ENCODE peak calls at places on chromosome 4, in six cellular contexts. One of them, this sample, is unnamed.

GRCh38 chr4:36399762-36400353 is 118.4 kb downstream of the DTHD1 start:
- DNase-seq in HCT116: no peak
- DNase-seq in GM12878: peak; percentile 24
- DNase-seq in HepG2: peak; percentile 2
- DNase-seq in K562: no peak
- DNase-seq in H1: no peak
- DNase-seq in this sample: no peak

GRCh38 chr4:185903205-185903604 is 91.2 kb upstream of the SORBS2 start:
- DNase-seq in HCT116: no peak
- DNase-seq in GM12878: no peak
- DNase-seq in HepG2: no peak
- DNase-seq in K562: no peak
- DNase-seq in H1: no peak
- DNase-seq in this sample: no peak

GRCh38 chr4:5029447-5029846 is 10.2 kb upstream of the CYTL1 start:
- DNase-seq in HCT116: no peak
- DNase-seq in GM12878: no peak
- DNase-seq in HepG2: no peak
- DNase-seq in K562: no peak
- DNase-seq in H1: no peak
- DNase-seq in this sample: no peak

GRCh38 chr4:41146716-41147506 is 67.4 kb downstream of the APBB2 start:
- DNase-seq in HCT116: no peak
- DNase-seq in GM12878: no peak
- DNase-seq in HepG2: no peak
- DNase-seq in K562: no peak
- DNase-seq in H1: no peak
- DNase-seq in this sample: no peak

GRCh38 chr4:6695660-6696581 is 2.2 kb downstream of the S100P start:
- DNase-seq in HCT116: no peak
- DNase-seq in GM12878: no peak
- DNase-seq in HepG2: peak; percentile 96
- DNase-seq in K562: no peak
- DNase-seq in H1: no peak
- DNase-seq in this sample: no peak

GRCh38 chr4:88759039-88759631 is 61.5 kb upstream of the NAP1L5 start:
- DNase-seq in HCT116: no peak
- DNase-seq in GM12878: no peak
- DNase-seq in HepG2: peak; percentile 55
- DNase-seq in K562: peak; percentile 17
- DNase-seq in H1: no peak
- DNase-seq in this sample: peak; percentile 13

GRCh38 chr4:24763631-24764302 is 31.6 kb upstream of the SOD3 start:
- DNase-seq in HCT116: no peak
- DNase-seq in GM12878: no peak
- DNase-seq in HepG2: no peak
- DNase-seq in K562: no peak
- DNase-seq in H1: no peak
- DNase-seq in this sample: no peak

GRCh38 chr4:22237846-22238513 is 277.9 kb downstream of the ADGRA3 start:
- DNase-seq in HCT116: no peak
- DNase-seq in GM12878: no peak
- DNase-seq in HepG2: peak; percentile 54
- DNase-seq in K562: no peak
- DNase-seq in H1: no peak
- DNase-seq in this sample: no peak

GRCh38 chr4:122525865-122526264 is 69.3 kb upstream of the IL2 start:
- DNase-seq in HCT116: no peak
- DNase-seq in GM12878: no peak
- DNase-seq in HepG2: peak; percentile 43
- DNase-seq in K562: no peak
- DNase-seq in H1: no peak
- DNase-seq in this sample: no peak

GRCh38 chr4:68182382-68182820 is 52.7 kb upstream of the TMPRSS11F start:
- DNase-seq in HCT116: no peak
- DNase-seq in GM12878: no peak
- DNase-seq in HepG2: no peak
- DNase-seq in K562: no peak
- DNase-seq in H1: no peak
- DNase-seq in this sample: no peak

GRCh38 chr4:101031971-101032370 is 315.4 kb downstream of the PPP3CA start:
- DNase-seq in HCT116: no peak
- DNase-seq in GM12878: no peak
- DNase-seq in HepG2: no peak
- DNase-seq in K562: no peak
- DNase-seq in H1: peak; percentile 59
- DNase-seq in this sample: peak; percentile 46

GRCh38 chr4:17324431-17324830 is 187.5 kb downstream of the QDPR start:
- DNase-seq in HCT116: peak; percentile 29
- DNase-seq in GM12878: no peak
- DNase-seq in HepG2: peak; percentile 12
- DNase-seq in K562: peak; percentile 67
- DNase-seq in H1: no peak
- DNase-seq in this sample: peak; percentile 42

GRCh38 chr4:7710576-7711329 is 228.9 kb downstream of the AFAP1 start:
- DNase-seq in HCT116: no peak
- DNase-seq in GM12878: no peak
- DNase-seq in HepG2: no peak
- DNase-seq in K562: no peak
- DNase-seq in H1: no peak
- DNase-seq in this sample: no peak

GRCh38 chr4:118680808-118681207 is 4.4 kb upstream of the METTL14 start:
- DNase-seq in HCT116: no peak
- DNase-seq in GM12878: no peak
- DNase-seq in HepG2: no peak
- DNase-seq in K562: no peak
- DNase-seq in H1: no peak
- DNase-seq in this sample: no peak

GRCh38 chr4:140968371-140968770 is 164.9 kb downstream of the RNF150 start:
- DNase-seq in HCT116: no peak
- DNase-seq in GM12878: no peak
- DNase-seq in HepG2: no peak
- DNase-seq in K562: no peak
- DNase-seq in H1: no peak
- DNase-seq in this sample: no peak

GRCh38 chr4:151957163-151957562 is 196.4 kb upstream of the GATB start:
- DNase-seq in HCT116: no peak
- DNase-seq in GM12878: no peak
- DNase-seq in HepG2: peak; percentile 38
- DNase-seq in K562: no peak
- DNase-seq in H1: peak; percentile 21
- DNase-seq in this sample: peak; percentile 60

GRCh38 chr4:113636438-113636818 is 125.1 kb downstream of the CAMK2D start:
- DNase-seq in HCT116: no peak
- DNase-seq in GM12878: no peak
- DNase-seq in HepG2: peak; percentile 78
- DNase-seq in K562: no peak
- DNase-seq in H1: no peak
- DNase-seq in this sample: no peak

GRCh38 chr4:41133619-41134018 is 80.7 kb downstream of the APBB2 start:
- DNase-seq in HCT116: no peak
- DNase-seq in GM12878: no peak
- DNase-seq in HepG2: no peak
- DNase-seq in K562: no peak
- DNase-seq in H1: no peak
- DNase-seq in this sample: peak; percentile 32

GRCh38 chr4:157222764-157223145 is 2.2 kb downstream of the GRIA2 start:
- DNase-seq in HCT116: no peak
- DNase-seq in GM12878: no peak
- DNase-seq in HepG2: no peak
- DNase-seq in K562: no peak
- DNase-seq in H1: no peak
- DNase-seq in this sample: no peak

GRCh38 chr4:152352215-152352614 is 183.7 kb downstream of the FBXW7 start:
- DNase-seq in HCT116: no peak
- DNase-seq in GM12878: no peak
- DNase-seq in HepG2: no peak
- DNase-seq in K562: no peak
- DNase-seq in H1: no peak
- DNase-seq in this sample: no peak

GRCh38 chr4:116688536-116688935 is 396.8 kb downstream of the TRAM1L1 start:
- DNase-seq in HCT116: no peak
- DNase-seq in GM12878: no peak
- DNase-seq in HepG2: no peak
- DNase-seq in K562: no peak
- DNase-seq in H1: no peak
- DNase-seq in this sample: no peak

GRCh38 chr4:79964020-79964714 is 108.9 kb downstream of the ANTXR2 start:
- DNase-seq in HCT116: no peak
- DNase-seq in GM12878: no peak
- DNase-seq in HepG2: no peak
- DNase-seq in K562: no peak
- DNase-seq in H1: no peak
- DNase-seq in this sample: no peak
- H3K4me3 ChIP-seq in HCT116: no peak overlapping the region
- H3K4me3 ChIP-seq in GM12878: no peak overlapping the region
- H3K4me3 ChIP-seq in HepG2: no peak overlapping the region
- H3K4me3 ChIP-seq in K562: no peak overlapping the region
- H3K4me3 ChIP-seq in H1: peak overlapping the region; percentile 58
- H3K4me3 ChIP-seq in this sample: peak overlapping the region; percentile 41

GRCh38 chr4:144674711-144675110 is 28.8 kb downstream of the HHIP start:
- DNase-seq in HCT116: no peak
- DNase-seq in GM12878: no peak
- DNase-seq in HepG2: no peak
- DNase-seq in K562: no peak
- DNase-seq in H1: peak; percentile 21
- DNase-seq in this sample: peak; percentile 1
- TF ChIP-seq ZNF274 in HCT116: no peak
- TF ChIP-seq ZNF274 in GM12878: no peak
- TF ChIP-seq ZNF274 in HepG2: no peak
- TF ChIP-seq ZNF274 in K562: no peak
- TF ChIP-seq ZNF274 in H1: no peak
- TF ChIP-seq ZNF274 in this sample: no peak

GRCh38 chr4:108622022-108622421 is 1.6 kb downstream of the RPL34 start:
- DNase-seq in HCT116: no peak
- DNase-seq in GM12878: no peak
- DNase-seq in HepG2: no peak
- DNase-seq in K562: no peak
- DNase-seq in H1: no peak
- DNase-seq in this sample: no peak
- H3K4me3 ChIP-seq in HCT116: peak overlapping the region; percentile 90
- H3K4me3 ChIP-seq in GM12878: peak overlapping the region; percentile 92
- H3K4me3 ChIP-seq in HepG2: peak overlapping the region; percentile 94
- H3K4me3 ChIP-seq in K562: peak overlapping the region; percentile 82
- H3K4me3 ChIP-seq in H1: peak overlapping the region; percentile 95
- H3K4me3 ChIP-seq in this sample: peak overlapping the region; percentile 97

DNA sequence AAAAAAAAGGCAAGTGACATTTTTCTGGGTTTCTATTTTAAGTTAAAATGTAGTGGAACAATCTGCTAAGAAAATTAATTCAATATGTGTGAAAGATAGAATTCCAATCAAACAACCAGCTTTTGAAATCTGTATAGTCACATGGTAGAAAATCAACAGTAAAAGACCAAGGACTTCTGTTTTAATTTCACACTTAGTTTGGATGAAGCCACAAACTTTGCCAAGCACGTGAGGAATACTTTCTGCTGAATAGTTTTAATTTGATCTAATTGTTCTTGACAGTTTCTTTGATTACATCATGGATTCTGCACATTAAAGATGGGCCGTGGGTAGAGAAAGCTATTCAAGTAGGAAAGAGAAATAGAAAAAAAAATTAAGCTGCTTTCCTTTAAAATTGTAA is 137.9 kb upstream of the FAM241A start:
- DNase-seq in HCT116: no peak
- DNase-seq in GM12878: no peak
- DNase-seq in HepG2: no peak
- DNase-seq in K562: no peak
- DNase-seq in H1: no peak
- DNase-seq in this sample: no peak
- TF ChIP-seq ZNF274 in HCT116: no peak
- TF ChIP-seq ZNF274 in GM12878: no peak
- TF ChIP-seq ZNF274 in HepG2: no peak
- TF ChIP-seq ZNF274 in K562: no peak
- TF ChIP-seq ZNF274 in H1: no peak
- TF ChIP-seq ZNF274 in this sample: no peak

GRCh38 chr4:19512086-19512485 is 739.6 kb upstream of the SLIT2 start:
- DNase-seq in HCT116: no peak
- DNase-seq in GM12878: no peak
- DNase-seq in HepG2: no peak
- DNase-seq in K562: no peak
- DNase-seq in H1: no peak
- DNase-seq in this sample: no peak
- H3K4me3 ChIP-seq in HCT116: no peak overlapping the region
- H3K4me3 ChIP-seq in GM12878: no peak overlapping the region
- H3K4me3 ChIP-seq in HepG2: no peak overlapping the region
- H3K4me3 ChIP-seq in K562: no peak overlapping the region
- H3K4me3 ChIP-seq in H1: no peak overlapping the region
- H3K4me3 ChIP-seq in this sample: no peak overlapping the region